ENCODE peak calls at places on chromosomes 7 and 10, in ten cellular contexts. A, H, T, E, U, P, X, M, N and S are unnamed samples.

GRCh38 chr10:90788987-90789386 is 68.9 kb downstream of the HTR7 start:
- DNase-seq in E (no peak), X (no peak), U (no peak), T (no peak), N (no peak), H (no peak), A (no peak), P (no peak), M (no peak), S (no peak)

GRCh38 chr10:51459476-51459875 is 239.9 kb downstream of the CSTF2T start:
- DNase-seq in P (no peak), A (no peak), T (no peak), N (no peak), H (no peak), U (no peak), E (no peak), M (no peak), X (no peak), S (no peak)

GRCh38 chr7:2438775-2439174 is 35.4 kb downstream of the CHST12 start:
- DNase-seq in N (no peak), P (no peak), M (no peak), H (no peak), A (no peak), E (no peak), X (no peak), T (no peak), U (no peak), S (no peak)

GRCh38 chr10:34295142-34295548 is 520.0 kb downstream of the PARD3 start:
- DNase-seq in M (no peak), H (no peak), T (no peak), A (no peak), N (no peak), E (no peak), U (no peak), X (no peak), P (no peak), S (no peak)

GRCh38 chr7:24835643-24836042 is 78.4 kb upstream of the GSDME start:
- DNase-seq in E (no peak), A (no peak), X (no peak), M (no peak), T (no peak), N (no peak), P (no peak), U (no peak), H (no peak), S (no peak)

GRCh38 chr7:39367943-39368342 is 198.3 kb upstream of the YAE1 start:
- DNase-seq in A (no peak), X (no peak), M (no peak), P (no peak), N (no peak), U (no peak), E (no peak), H (no peak), T (no peak), S (no peak)

GRCh38 chr7:107803009-107803581 is at the start of gene SLC26A3:
- DNase-seq in X (no peak), T (no peak), E (no peak), U (no peak), P (no peak), N (no peak), M (no peak), A (no peak), H (no peak), S (no peak)

GRCh38 chr7:93212881-93213280 is 13.4 kb downstream of the HEPACAM2 start:
- DNase-seq in E (no peak), M (no peak), N (no peak), H (no peak), X (no peak), A (no peak), P (no peak), U (no peak), T (no peak), S (no peak)

GRCh38 chr10:87798082-87798481 is 19.9 kb downstream of the ATAD1 start:
- DNase-seq in M (no peak), A (no peak), E (no peak), H (no peak), T (no peak), N (no peak), P (no peak), X (no peak), U (no peak), S (no peak)

GRCh38 chr10:124010024-124010423 is 83.4 kb downstream of the CHST15 start:
- DNase-seq in T (no peak), A (no peak), X (no peak), E (no peak), P (no peak), H (no peak), M (peak; percentile 66), U (no peak), N (no peak), S (no peak)

GRCh38 chr7:131015131-131015954 is 281.3 kb upstream of the KLF14 start:
- DNase-seq in U (peak; percentile 84), P (no peak), H (no peak), M (no peak), X (no peak), A (peak; percentile 44), N (no peak), E (peak; percentile 90), T (no peak), S (no peak)

GRCh38 chr7:142606081-142606480 is 143.2 kb upstream of the PRSS1 start:
- DNase-seq in A (no peak), H (no peak), E (no peak), U (no peak), T (no peak), P (no peak), N (no peak), M (no peak), X (no peak), S (no peak)

GRCh38 chr10:12825255-12825654 is 176.3 kb downstream of the CCDC3 start:
- DNase-seq in E (no peak), U (no peak), M (no peak), P (no peak), A (no peak), T (no peak), H (no peak), N (no peak), X (no peak), S (no peak)

GRCh38 chr7:140079121-140079536 is 16.4 kb upstream of the PARP12 start:
- DNase-seq in U (no peak), P (no peak), N (no peak), A (peak; percentile 90), X (peak; percentile 57), H (no peak), T (no peak), E (no peak), M (no peak), S (no peak)

GRCh38 chr7:84274029-84274638 is 79.5 kb upstream of the SEMA3A start:
- DNase-seq in H (no peak), M (no peak), T (no peak), E (no peak), X (no peak), P (no peak), A (no peak), N (no peak), U (no peak), S (no peak)

GRCh38 chr7:151675521-151675920 is 155.8 kb upstream of the RHEB start:
- DNase-seq in H (no peak), X (no peak), T (no peak), U (no peak), M (no peak), N (no peak), E (no peak), A (no peak), P (no peak), S (no peak)

DNA sequence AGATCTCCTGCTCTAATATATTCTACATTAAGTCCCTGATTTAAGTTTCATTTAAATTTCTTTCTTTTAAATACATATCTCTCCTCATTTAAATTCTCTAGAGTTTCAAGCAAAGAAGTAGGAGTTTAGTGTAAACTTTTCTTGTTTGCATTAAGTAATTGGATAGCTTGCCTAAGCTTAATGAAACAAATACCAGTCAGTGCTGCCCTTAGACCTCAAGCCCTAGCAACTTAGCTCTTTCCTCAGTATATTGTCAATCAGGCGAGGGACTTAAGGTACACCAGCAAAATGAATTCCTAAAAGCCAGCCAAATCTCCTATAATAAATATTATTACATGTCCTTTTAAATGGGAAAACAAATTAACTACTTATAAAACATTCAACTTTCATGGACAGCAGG is 101.5 kb downstream of the CHCHD3 start:
- DNase-seq in H (no peak), T (no peak), X (no peak), N (no peak), P (no peak), M (no peak), E (no peak), U (no peak), A (no peak), S (no peak)
- H3K4me1 ChIP-seq in H (no peaks in the 10 kb centered on the region), T (no peaks in the 10 kb centered on the region), X (peaks cover 29% of the 10 kb centered on the region), N (no peaks in the 10 kb centered on the region), P (no peaks in the 10 kb centered on the region), M (no peaks in the 10 kb centered on the region), E (no peaks in the 10 kb centered on the region), U (no peaks in the 10 kb centered on the region), A (peaks cover 5% of the 10 kb centered on the region), S (no peaks in the 10 kb centered on the region)

GRCh38 chr7:37297546-37297945 is 151.1 kb downstream of the ELMO1 start:
- DNase-seq in E (no peak), T (no peak), A (no peak), H (no peak), X (no peak), P (no peak), M (no peak), U (peak; percentile 15), N (no peak), S (no peak)
- H3K27ac ChIP-seq in E (no peak overlapping the region), T (no peak overlapping the region), A (no peak overlapping the region), H (no peak overlapping the region), X (peak overlapping the region; percentile 36), P (no peak overlapping the region), M (peak overlapping the region; percentile 24), U (no peak overlapping the region), N (no peak overlapping the region), S (no peak overlapping the region)

GRCh38 chr10:104067525-104067924 is 18.2 kb downstream of the COL17A1 start:
- DNase-seq in E (no peak), H (no peak), A (peak; percentile 73), N (no peak), P (no peak), M (no peak), T (no peak), X (no peak), U (no peak), S (no peak)
- H3K4me1 ChIP-seq in E (no peaks in the 10 kb centered on the region), H (no peaks in the 10 kb centered on the region), A (peaks cover 8% of the 10 kb centered on the region), N (no peaks in the 10 kb centered on the region), P (no peaks in the 10 kb centered on the region), M (no peaks in the 10 kb centered on the region), T (no peaks in the 10 kb centered on the region), X (no peaks in the 10 kb centered on the region), U (no peaks in the 10 kb centered on the region), S (no peaks in the 10 kb centered on the region)

DNA sequence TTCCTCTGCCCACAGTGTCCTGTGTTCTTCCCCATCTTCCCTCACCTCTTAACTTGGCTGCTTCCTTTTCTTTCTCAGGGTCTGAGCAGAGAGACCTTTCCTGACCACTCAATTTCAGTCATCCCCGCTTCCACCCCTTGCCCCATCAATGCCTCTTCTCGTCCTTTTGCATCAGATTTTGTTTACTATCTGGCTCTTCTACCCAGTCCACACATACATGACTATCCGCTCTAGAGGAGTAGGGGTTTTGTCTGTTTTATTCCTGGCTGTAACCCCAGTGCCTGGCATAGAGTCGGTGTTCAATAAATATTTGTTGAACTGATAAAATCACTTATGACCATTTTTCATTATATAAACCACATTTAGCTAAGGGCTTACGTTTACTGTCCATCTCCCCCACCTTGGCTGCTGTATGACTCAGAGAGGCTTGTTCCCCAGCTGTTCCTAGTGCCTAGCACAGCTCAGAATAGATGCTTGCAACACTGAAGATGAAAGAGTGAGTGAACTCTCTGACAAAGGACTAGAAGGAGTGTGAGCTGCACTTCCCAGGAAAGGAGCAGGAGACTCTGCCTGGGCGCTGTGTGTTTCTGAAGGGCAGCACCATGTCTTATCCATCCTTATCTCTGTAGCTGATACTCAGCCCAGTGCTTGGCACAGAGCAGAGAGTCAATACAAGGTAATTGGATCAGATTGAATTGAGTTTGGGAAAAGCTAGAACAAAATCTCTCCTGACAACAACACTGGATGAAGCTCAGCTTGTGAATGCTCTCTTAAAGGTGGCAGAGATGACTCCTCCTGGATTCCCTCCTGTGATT is 21.9 kb downstream of the ARID5B start:
- DNase-seq in X (no peak), P (no peak), A (no peak), M (no peak), U (no peak), T (no peak), H (no peak), E (no peak), N (no peak), S (no peak)
- H3K27ac ChIP-seq in X (no peak overlapping the region), P (peak overlapping the region; percentile 7), A (no peak overlapping the region), M (no peak overlapping the region), U (no peak overlapping the region), T (no peak overlapping the region), H (no peak overlapping the region), E (no peak overlapping the region), N (no peak overlapping the region), S (no peak overlapping the region)